ENCODE peak calls at places on chromosomes 4 and X, in seven cellular contexts. P, O, A, J, Y, D and H are unnamed samples. For H3K9me3, the result is how much of the 10 kb centered on the place peaks cover.

GRCh38 chrX:65697915-65698796 is 30.7 kb downstream of the MSN start:
- DNase-seq in P (peak), O (no peak), A (no peak), J (peak), Y (peak), D (no peak), H (peak)

GRCh38 chr4:186104895-186105720 is 604 bp downstream of the FAM149A start:
- DNase-seq in P (no peak), O (no peak), A (no peak), J (peak), Y (no peak), D (peak), H (no peak)

GRCh38 chr4:174669278-174669677 is 147.0 kb upstream of the HPGD start:
- DNase-seq in P (no peak), O (peak), A (no peak), J (no peak), Y (no peak), D (no peak), H (no peak)

GRCh38 chrX:129984196-129984962 is 1.9 kb downstream of the BCORL1 start:
- DNase-seq in P (peak), O (no peak), A (no peak), J (peak), Y (no peak), D (peak), H (peak)

GRCh38 chr4:171718069-171718468 is 95.1 kb upstream of the GALNTL6 start:
- DNase-seq in P (no peak), O (no peak), A (no peak), J (no peak), Y (no peak), D (no peak), H (no peak)

GRCh38 chrX:139930923-139931645 is 1.8 kb downstream of the ATP11C start:
- DNase-seq in P (no peak), O (peak), A (no peak), J (no peak), Y (no peak), D (peak), H (no peak)

GRCh38 chr4:148055844-148056243 is 324.0 kb downstream of the ARHGAP10 start:
- DNase-seq in P (no peak), O (no peak), A (no peak), J (no peak), Y (no peak), D (no peak), H (no peak)

GRCh38 chr4:48603366-48604003 is 113.4 kb downstream of the ZAR1 start:
- DNase-seq in P (no peak), O (peak), A (no peak), J (no peak), Y (no peak), D (no peak), H (no peak)

GRCh38 chr4:108370291-108370690 is 201.6 kb upstream of the LEF1 start:
- DNase-seq in P (no peak), O (no peak), A (no peak), J (no peak), Y (peak), D (no peak), H (no peak)

GRCh38 chr4:16043820-16044554 is 39.8 kb downstream of the PROM1 start:
- DNase-seq in P (no peak), O (peak), A (no peak), J (no peak), Y (no peak), D (no peak), H (no peak)

GRCh38 chr4:78529569-78530209 is 21.9 kb upstream of the ANXA3 start:
- DNase-seq in P (no peak), O (peak), A (no peak), J (no peak), Y (no peak), D (no peak), H (no peak)

GRCh38 chr4:127708985-127709384 is 21.2 kb upstream of the SLC25A31 start:
- DNase-seq in P (no peak), O (peak), A (no peak), J (no peak), Y (no peak), D (no peak), H (no peak)

GRCh38 chr4:94933799-94934198 is 176.0 kb downstream of the BMPR1B start:
- DNase-seq in P (no peak), O (peak), A (no peak), J (no peak), Y (no peak), D (no peak), H (no peak)

GRCh38 chrX:150913511-150913910 is 15.0 kb upstream of the CD99L2 start:
- DNase-seq in P (no peak), O (no peak), A (no peak), J (no peak), Y (no peak), D (no peak), H (no peak)

GRCh38 chrX:133490955-133491354 is 75.7 kb upstream of the GPC4 start:
- DNase-seq in P (no peak), O (no peak), A (no peak), J (no peak), Y (no peak), D (no peak), H (no peak)

GRCh38 chr4:107619731-107620130 is 100.3 kb downstream of the PAPSS1 start:
- DNase-seq in P (no peak), O (no peak), A (no peak), J (no peak), Y (no peak), D (no peak), H (no peak)

GRCh38 chr4:141448490-141448889 is 187.9 kb upstream of the IL15 start:
- DNase-seq in P (no peak), O (peak), A (no peak), J (no peak), Y (no peak), D (no peak), H (no peak)

GRCh38 chr4:15414601-15415091 is 13.2 kb upstream of the C1QTNF7 start:
- DNase-seq in P (no peak), O (peak), A (no peak), J (no peak), Y (no peak), D (no peak), H (no peak)

GRCh38 chrX:291411-291901 is 10.3 kb downstream of the PLCXD1 start:
- DNase-seq in P (no peak), O (no peak), A (peak), J (no peak), Y (no peak), D (no peak), H (peak)

GRCh38 chrX:9677098-9677739 is 88.4 kb downstream of the GPR143 start:
- DNase-seq in P (no peak), O (peak), A (no peak), J (no peak), Y (no peak), D (no peak), H (no peak)

GRCh38 chr4:146943691-146944375 is 1.8 kb downstream of the TTC29 start:
- DNase-seq in P (no peak), O (no peak), A (no peak), J (no peak), Y (no peak), D (no peak), H (no peak)

GRCh38 chrX:16743604-16744325 is 24.4 kb downstream of the SYAP1 start:
- DNase-seq in P (no peak), O (peak), A (no peak), J (no peak), Y (no peak), D (no peak), H (no peak)

GRCh38 chr4:10006604-10007435 is 14.5 kb downstream of the SLC2A9 start:
- DNase-seq in P (no peak), O (peak), A (peak), J (no peak), Y (no peak), D (no peak), H (peak)

GRCh38 chr4:21964762-21965319 is 16.3 kb upstream of the KCNIP4 start:
- DNase-seq in P (no peak), O (no peak), A (no peak), J (no peak), Y (no peak), D (no peak), H (no peak)

GRCh38 chr4:78297075-78297815 is 240.1 kb downstream of the FRAS1 start:
- DNase-seq in P (no peak), O (no peak), A (no peak), J (no peak), Y (no peak), D (no peak), H (no peak)

GRCh38 chr4:27714073-27714472 is 853.4 kb downstream of the STIM2 start:
- DNase-seq in P (no peak), O (peak), A (no peak), J (no peak), Y (no peak), D (no peak), H (no peak)

GRCh38 chrX:137031517-137032377 is 2.0 kb downstream of the GPR101 start:
- DNase-seq in P (peak), O (peak), A (no peak), J (peak), Y (no peak), D (peak), H (no peak)

GRCh38 chr4:115234405-115235093 is 121.1 kb upstream of the NDST4 start:
- DNase-seq in P (no peak), O (peak), A (no peak), J (no peak), Y (no peak), D (peak), H (no peak)

GRCh38 chr4:5963611-5964010 is 54.6 kb downstream of the C4orf50 start:
- DNase-seq in P (no peak), O (no peak), A (no peak), J (no peak), Y (no peak), D (no peak), H (no peak)

GRCh38 chrX:107715331-107716044 is 60.1 kb downstream of the TSC22D3 start:
- DNase-seq in P (no peak), O (no peak), A (no peak), J (no peak), Y (no peak), D (peak), H (peak)

GRCh38 chrX:106621836-106622235 is 10.1 kb downstream of the RADX start:
- DNase-seq in P (no peak), O (no peak), A (no peak), J (no peak), Y (no peak), D (no peak), H (no peak)

GRCh38 chrX:93594780-93595179 is 78.6 kb downstream of the NAP1L3 start:
- DNase-seq in P (no peak), O (no peak), A (no peak), J (no peak), Y (no peak), D (no peak), H (no peak)

GRCh38 chr4:94722748-94723147 is 35.0 kb upstream of the BMPR1B start:
- DNase-seq in P (no peak), O (no peak), A (no peak), J (no peak), Y (no peak), D (no peak), H (no peak)

GRCh38 chr4:41744572-41745291 is 3.8 kb downstream of the PHOX2B start:
- DNase-seq in P (no peak), O (no peak), A (no peak), J (no peak), Y (no peak), D (no peak), H (no peak)

GRCh38 chrX:107654778-107655761 is 26.8 kb downstream of the PRPS1 start:
- DNase-seq in P (peak), O (peak), A (no peak), J (peak), Y (peak), D (peak), H (peak)

GRCh38 chr4:38819569-38819968 is 15.0 kb upstream of the TLR1 start:
- DNase-seq in P (no peak), O (peak), A (no peak), J (no peak), Y (no peak), D (no peak), H (no peak)

GRCh38 chr4:140211693-140212092 is 57.7 kb upstream of the MAML3 start:
- DNase-seq in P (no peak), O (no peak), A (no peak), J (no peak), Y (no peak), D (no peak), H (no peak)

GRCh38 chr4:140213116-140213515 is 59.1 kb upstream of the MAML3 start:
- DNase-seq in P (no peak), O (peak), A (no peak), J (no peak), Y (no peak), D (no peak), H (no peak)

GRCh38 chr4:140213736-140214135 is 59.8 kb upstream of the MAML3 start:
- DNase-seq in P (no peak), O (peak), A (no peak), J (no peak), Y (no peak), D (no peak), H (no peak)

GRCh38 chr4:140212646-140213045 is 58.7 kb upstream of the MAML3 start:
- DNase-seq in P (no peak), O (no peak), A (no peak), J (no peak), Y (no peak), D (no peak), H (no peak)

DNA sequence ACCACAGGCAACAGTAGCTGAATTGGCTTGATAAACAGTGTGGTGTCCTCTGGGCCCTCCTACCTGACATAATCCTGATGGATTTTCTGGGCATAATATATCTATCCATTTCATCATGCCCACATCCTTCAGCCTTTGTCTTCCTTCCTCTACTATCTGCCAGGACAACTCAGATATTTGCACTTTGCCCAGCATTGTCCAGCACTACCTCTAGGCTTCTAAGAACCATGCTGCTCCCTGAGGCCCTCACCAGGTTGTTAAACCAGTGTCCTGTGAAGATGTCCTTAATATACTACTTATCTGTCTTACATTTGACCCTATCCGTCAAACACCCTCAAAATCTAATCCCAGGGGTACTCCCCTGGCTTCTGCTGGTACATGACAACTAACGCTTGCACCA is 58.2 kb upstream of the MAML3 start:
- DNase-seq in P (no peak), O (no peak), A (no peak), J (no peak), Y (no peak), D (no peak), H (no peak)
- H3K9me3 ChIP-seq in P (under half), O (under half), A (under half), J (under half), Y (under half), D (under half), H (under half)

DNA sequence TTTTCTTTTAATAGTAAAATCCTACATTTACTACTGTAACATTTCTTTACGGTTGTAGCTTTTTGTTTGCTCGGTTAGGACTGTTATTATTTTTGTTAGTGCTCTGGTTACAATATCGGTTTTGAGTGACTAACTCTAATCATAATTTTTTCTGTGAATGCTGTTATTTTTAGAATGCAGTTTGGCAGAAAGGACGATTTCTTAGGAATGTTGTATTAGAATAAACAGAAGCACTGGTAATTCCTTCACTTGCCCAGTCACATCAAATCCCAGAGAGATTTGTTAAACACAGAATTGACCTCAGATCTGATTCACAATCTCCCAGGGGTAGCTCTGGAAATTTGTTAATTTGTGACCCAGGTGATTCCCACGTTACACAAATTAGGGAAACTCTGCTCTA is 21.7 kb downstream of the DDIT4L start:
- DNase-seq in P (no peak), O (no peak), A (no peak), J (no peak), Y (no peak), D (no peak), H (no peak)
- H3K9me3 ChIP-seq in P (under half), O (under half), A (under half), J (under half), Y (under half), D (under half), H (under half)

GRCh38 chrX:70087857-70088256 is 25.6 kb downstream of the OTUD6A start:
- DNase-seq in P (no peak), O (peak), A (no peak), J (no peak), Y (no peak), D (no peak), H (no peak)
- H3K9me3 ChIP-seq in P (under half), O (under half), A (under half), J (under half), Y (under half), D (under half), H (under half)

DNA sequence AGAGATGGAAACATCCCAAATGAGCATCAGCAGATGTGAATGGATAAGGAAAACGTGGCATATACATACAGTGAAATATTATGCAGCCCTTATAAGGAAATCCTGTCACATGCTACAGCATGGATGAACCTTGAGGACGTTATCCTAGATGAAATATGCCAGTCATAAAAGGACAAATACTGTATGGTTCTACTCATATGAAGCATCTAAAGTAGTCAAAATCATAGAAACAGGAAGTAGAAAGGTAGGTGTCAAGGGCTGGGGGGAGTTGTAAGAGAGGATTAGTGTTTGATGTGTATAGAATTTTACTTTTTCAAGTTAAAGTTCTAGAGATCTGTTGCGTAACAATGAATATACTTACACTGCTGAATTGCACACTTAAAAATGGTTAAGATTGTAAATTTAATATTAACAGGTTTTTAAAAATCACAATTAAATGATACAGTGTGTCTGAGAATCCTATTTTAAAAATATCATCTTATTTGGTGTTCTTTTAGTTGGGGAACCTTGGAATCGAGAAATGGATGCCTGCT is 58.5 kb downstream of the KDM6A start:
- DNase-seq in P (no peak), O (no peak), A (no peak), J (no peak), Y (no peak), D (no peak), H (no peak)
- H3K9me3 ChIP-seq in P (under half), O (under half), A (under half), J (under half), Y (under half), D (under half), H (under half)

GRCh38 chrX:44952329-44953027 is 79.5 kb downstream of the KDM6A start:
- DNase-seq in P (no peak), O (no peak), A (no peak), J (no peak), Y (no peak), D (no peak), H (no peak)
- H3K9me3 ChIP-seq in P (under half), O (under half), A (under half), J (under half), Y (under half), D (under half), H (under half)

DNA sequence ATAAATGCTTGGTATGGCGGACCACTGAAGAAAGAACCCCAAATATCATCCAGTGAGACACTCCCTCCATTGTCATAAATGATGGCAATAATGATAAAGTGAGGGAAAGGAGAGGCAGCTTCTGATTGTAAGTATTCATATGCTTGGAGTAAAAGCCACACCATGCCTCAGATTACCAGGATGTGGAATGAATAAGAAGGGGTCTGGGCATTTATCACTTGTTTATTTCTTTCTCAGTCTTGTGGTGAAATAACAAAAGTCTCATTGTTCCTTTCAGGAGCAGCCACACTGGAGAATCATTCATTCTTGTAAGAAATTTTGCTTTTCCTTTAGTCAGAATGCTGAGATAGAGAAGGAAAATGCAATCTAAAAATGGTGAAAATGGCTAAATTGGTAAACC is 21.7 kb downstream of the F8 start:
- DNase-seq in P (no peak), O (no peak), A (no peak), J (no peak), Y (no peak), D (no peak), H (no peak)
- H3K9me3 ChIP-seq in P (under half), O (under half), A (under half), J (under half), Y (under half), D (under half), H (under half)

DNA sequence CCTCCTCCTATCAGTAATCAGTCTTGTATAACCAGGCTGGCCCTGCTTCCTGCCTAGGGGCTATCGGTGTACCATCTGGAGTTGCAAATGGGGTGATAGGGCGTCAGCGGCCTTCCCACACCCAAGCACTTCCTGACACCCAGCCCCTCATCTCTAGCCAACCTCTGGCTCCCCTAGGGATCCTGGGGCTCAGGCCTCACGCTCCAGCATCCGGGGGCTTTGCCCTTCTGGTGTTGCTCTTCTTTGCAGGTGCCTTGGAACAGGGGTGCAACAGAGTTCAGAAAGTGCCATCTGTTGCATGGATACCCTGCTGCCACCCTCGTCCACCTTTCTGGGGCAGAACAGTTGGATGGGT is 4.1 kb downstream of the IL9R start:
- DNase-seq in P (no peak), O (no peak), A (no peak), J (no peak), Y (no peak), D (peak), H (no peak)
- H3K9me3 ChIP-seq in P (under half), O (under half), A (under half), J (under half), Y (under half), D (under half), H (under half)

GRCh38 chrX:148288451-148288850 is 212.0 kb upstream of the AFF2 start:
- DNase-seq in P (no peak), O (no peak), A (no peak), J (no peak), Y (no peak), D (no peak), H (no peak)
- H3K9me3 ChIP-seq in P (under half), O (under half), A (under half), J (under half), Y (under half), D (under half), H (under half)

DNA sequence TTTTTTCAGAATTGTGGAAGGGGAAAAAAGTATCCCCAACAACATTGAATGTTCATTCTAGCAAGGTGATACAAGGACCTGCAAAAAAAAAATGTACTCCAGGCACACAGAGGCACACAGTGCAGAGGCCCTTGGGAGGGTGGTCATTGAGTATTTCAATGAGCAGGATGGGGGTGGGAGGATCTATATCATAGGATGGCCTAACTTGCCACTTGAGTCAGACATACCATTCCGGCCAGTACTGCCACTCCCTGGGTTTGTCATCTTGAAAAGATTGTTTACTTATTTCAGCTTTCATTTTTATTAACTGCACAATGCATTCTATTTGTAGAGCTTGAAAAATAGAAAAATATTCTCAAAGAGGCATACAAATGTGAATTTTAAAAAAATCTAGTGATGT is 18.7 kb downstream of the ZNF595 start:
- DNase-seq in P (no peak), O (peak), A (no peak), J (no peak), Y (no peak), D (no peak), H (no peak)
- H3K9me3 ChIP-seq in P (under half), O (under half), A (half or more), J (half or more), Y (under half), D (half or more), H (half or more)

GRCh38 chr4:11178433-11178832 is 250.3 kb downstream of the HS3ST1 start:
- DNase-seq in P (no peak), O (no peak), A (no peak), J (no peak), Y (no peak), D (no peak), H (no peak)
- H3K9me3 ChIP-seq in P (under half), O (under half), A (under half), J (under half), Y (under half), D (under half), H (under half)